ENCODE peak calls at places on chromosomes 16 and 17, in six cellular contexts. F is NCI-H1417, V is sciatic nerve, M is T-helper 1 cell, C is GM23248, A is colonic mucosa. D is an unnamed sample.

GRCh38 chr16:67796099-67796718 is 10.2 kb downstream of the RANBP10 start:
- DNase-seq in F (no peak), V (no peak), M (no peak), C (no peak), A (no peak), D (no peak)

GRCh38 chr17:76709077-76709950 is 1.5 kb downstream of the MXRA7 start:
- DNase-seq in F (peak; percentile 41), V (peak; percentile 88), M (no peak), C (peak; percentile 98), A (peak; percentile 70), D (no peak)

GRCh38 chr16:88760424-88761142 is 24.4 kb downstream of the PIEZO1 start:
- DNase-seq in F (no peak), V (no peak), M (no peak), C (no peak), A (peak; percentile 77), D (no peak)

GRCh38 chr17:34299017-34299416 is 13.5 kb downstream of the CCL11 start:
- DNase-seq in F (no peak), V (no peak), M (no peak), C (peak; percentile 47), A (no peak), D (no peak)

GRCh38 chr16:66278111-66278531 is 88.4 kb upstream of the CDH5 start:
- DNase-seq in F (peak; percentile 29), V (no peak), M (no peak), C (no peak), A (peak; percentile 62), D (no peak)

GRCh38 chr16:71927383-71927782 is 32.1 kb downstream of the IST1 start:
- DNase-seq in F (no peak), V (no peak), M (no peak), C (peak; percentile 87), A (peak; percentile 76), D (no peak)

GRCh38 chr16:53502331-53503269 is at the start of gene AKTIP:
- DNase-seq in F (peak; percentile 29), V (peak; percentile 71), M (no peak), C (peak; percentile 67), A (peak; percentile 80), D (peak; percentile 79)

GRCh38 chr17:81539961-81540675 is 11.9 kb downstream of the FSCN2 start:
- DNase-seq in F (no peak), V (no peak), M (no peak), C (no peak), A (no peak), D (no peak)

GRCh38 chr16:85888405-85889331 is 10.3 kb upstream of the IRF8 start:
- DNase-seq in F (no peak), V (no peak), M (no peak), C (peak; percentile 78), A (no peak), D (no peak)

GRCh38 chr17:3904486-3904885 is 11.6 kb upstream of the CAMKK1 start:
- DNase-seq in F (no peak), V (no peak), M (no peak), C (no peak), A (no peak), D (no peak)

GRCh38 chr16:69083306-69083941 is 22.0 kb upstream of the HAS3 start:
- DNase-seq in F (no peak), V (no peak), M (no peak), C (no peak), A (no peak), D (no peak)

GRCh38 chr17:63997341-63998048 is 656 bp upstream of the PRR29 start:
- DNase-seq in F (no peak), V (peak; percentile 46), M (no peak), C (peak; percentile 20), A (no peak), D (peak; percentile 17)

D was measured in activated CD4-positive, CD25-positive, alpha-beta regulatory T cell treated with anti-CD3 and anti-CD28 coated beads, Interleukin-2, amount 50 U/mL, for 72 hours.